ENCODE peak calls at places on chromosomes 12 and 14, in eight cellular contexts. One of them, this sample, is unnamed.

GRCh38 chr12:130872179-130873096 is 572 bp downstream of the RAN start:
- DNase-seq in transverse colon: peak
- DNase-seq in GM12865: peak
- DNase-seq in upper lobe of right lung: peak
- DNase-seq in BE2C: peak
- DNase-seq in PC-3: peak
- DNase-seq in lung: peak
- DNase-seq in AG10803: peak
- DNase-seq in this sample: peak

GRCh38 chr14:104803916-104804371 is 3.0 kb downstream of the ZBTB42 start:
- DNase-seq in AG10803: no peak
- DNase-seq in BE2C: peak
- DNase-seq in upper lobe of right lung: no peak
- DNase-seq in transverse colon: no peak
- DNase-seq in GM12865: no peak
- DNase-seq in lung: no peak
- DNase-seq in PC-3: peak
- DNase-seq in this sample: no peak

GRCh38 chr12:102326987-102327386 is 129.4 kb upstream of the PMCH start:
- DNase-seq in PC-3: no peak
- DNase-seq in lung: no peak
- DNase-seq in BE2C: no peak
- DNase-seq in upper lobe of right lung: no peak
- DNase-seq in transverse colon: no peak
- DNase-seq in AG10803: no peak
- DNase-seq in GM12865: no peak
- DNase-seq in this sample: no peak

GRCh38 chr14:96176811-96177211 is 27.8 kb upstream of the BDKRB2 start:
- DNase-seq in upper lobe of right lung: no peak
- DNase-seq in BE2C: no peak
- DNase-seq in PC-3: no peak
- DNase-seq in GM12865: no peak
- DNase-seq in transverse colon: no peak
- DNase-seq in AG10803: peak
- DNase-seq in lung: no peak
- DNase-seq in this sample: no peak

GRCh38 chr14:21072102-21072501 is 2.0 kb downstream of the ARHGEF40 start:
- DNase-seq in lung: no peak
- DNase-seq in AG10803: peak
- DNase-seq in GM12865: no peak
- DNase-seq in transverse colon: no peak
- DNase-seq in PC-3: no peak
- DNase-seq in BE2C: no peak
- DNase-seq in upper lobe of right lung: no peak
- DNase-seq in this sample: peak

GRCh38 chr12:20507061-20507460 is 138.7 kb downstream of the PDE3A start:
- DNase-seq in transverse colon: no peak
- DNase-seq in upper lobe of right lung: no peak
- DNase-seq in PC-3: no peak
- DNase-seq in GM12865: no peak
- DNase-seq in lung: no peak
- DNase-seq in BE2C: no peak
- DNase-seq in AG10803: no peak
- DNase-seq in this sample: no peak

GRCh38 chr14:24381363-24382102 is 13.5 kb downstream of the NFATC4 start:
- DNase-seq in lung: no peak
- DNase-seq in BE2C: no peak
- DNase-seq in PC-3: no peak
- DNase-seq in upper lobe of right lung: no peak
- DNase-seq in transverse colon: no peak
- DNase-seq in GM12865: no peak
- DNase-seq in AG10803: no peak
- DNase-seq in this sample: no peak

GRCh38 chr12:50986961-50987737 is 34.8 kb downstream of the HIGD1C start:
- DNase-seq in GM12865: peak
- DNase-seq in transverse colon: peak
- DNase-seq in AG10803: peak
- DNase-seq in BE2C: peak
- DNase-seq in lung: no peak
- DNase-seq in PC-3: peak
- DNase-seq in upper lobe of right lung: no peak
- DNase-seq in this sample: peak

GRCh38 chr14:75198291-75198933 is 22.0 kb upstream of the TMED10 start:
- DNase-seq in lung: no peak
- DNase-seq in AG10803: peak
- DNase-seq in PC-3: no peak
- DNase-seq in BE2C: peak
- DNase-seq in transverse colon: peak
- DNase-seq in GM12865: no peak
- DNase-seq in upper lobe of right lung: no peak
- DNase-seq in this sample: no peak

GRCh38 chr12:50948798-50949197 is 3.5 kb upstream of the HIGD1C start:
- DNase-seq in GM12865: no peak
- DNase-seq in AG10803: no peak
- DNase-seq in BE2C: no peak
- DNase-seq in lung: no peak
- DNase-seq in transverse colon: no peak
- DNase-seq in upper lobe of right lung: no peak
- DNase-seq in PC-3: no peak
- DNase-seq in this sample: no peak

GRCh38 chr14:105537580-105538474 is 11.4 kb downstream of the TMEM121 start:
- DNase-seq in BE2C: peak
- DNase-seq in GM12865: peak
- DNase-seq in transverse colon: peak
- DNase-seq in upper lobe of right lung: peak
- DNase-seq in AG10803: no peak
- DNase-seq in PC-3: peak
- DNase-seq in lung: peak
- DNase-seq in this sample: peak

DNA sequence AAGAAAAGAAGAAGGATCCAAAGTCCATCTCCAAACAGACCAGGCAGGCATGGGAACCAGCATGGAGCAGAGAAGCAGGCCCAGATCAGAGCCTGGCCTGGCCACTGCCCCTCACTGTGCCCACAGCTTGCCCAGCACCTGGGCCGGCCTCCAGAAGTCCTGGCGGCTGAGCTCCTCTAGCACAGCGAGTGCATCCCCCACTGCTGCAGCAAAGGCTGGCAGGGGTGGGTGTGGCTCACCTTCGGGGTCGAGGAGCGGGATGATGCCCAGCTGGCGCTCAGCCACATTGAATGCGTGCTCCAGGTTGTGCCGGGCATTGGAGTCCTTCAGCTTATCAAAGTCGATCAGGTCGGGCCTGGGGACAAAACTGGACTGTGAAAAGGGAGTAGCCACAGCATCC is 78.7 kb downstream of the SPTB start:
- DNase-seq in PC-3: no peak
- DNase-seq in AG10803: no peak
- DNase-seq in upper lobe of right lung: no peak
- DNase-seq in lung: no peak
- DNase-seq in GM12865: no peak
- DNase-seq in transverse colon: no peak
- DNase-seq in BE2C: no peak
- DNase-seq in this sample: no peak
- TF ChIP-seq CTCF in PC-3: no peak
- TF ChIP-seq CTCF in AG10803: no peak
- TF ChIP-seq CTCF in upper lobe of right lung: no peak
- TF ChIP-seq CTCF in lung: no peak
- TF ChIP-seq CTCF in GM12865: no peak
- TF ChIP-seq CTCF in transverse colon: no peak
- TF ChIP-seq CTCF in BE2C: no peak
- TF ChIP-seq CTCF in this sample: no peak

GRCh38 chr14:74018029-74018703 is 922 bp downstream of the ENTPD5 start:
- DNase-seq in AG10803: peak
- DNase-seq in upper lobe of right lung: no peak
- DNase-seq in transverse colon: no peak
- DNase-seq in PC-3: peak
- DNase-seq in lung: no peak
- DNase-seq in GM12865: no peak
- DNase-seq in BE2C: no peak
- DNase-seq in this sample: peak
- TF ChIP-seq CTCF in AG10803: no peak
- TF ChIP-seq CTCF in upper lobe of right lung: no peak
- TF ChIP-seq CTCF in transverse colon: no peak
- TF ChIP-seq CTCF in PC-3: no peak
- TF ChIP-seq CTCF in lung: no peak
- TF ChIP-seq CTCF in GM12865: no peak
- TF ChIP-seq CTCF in BE2C: no peak
- TF ChIP-seq CTCF in this sample: no peak

DNA sequence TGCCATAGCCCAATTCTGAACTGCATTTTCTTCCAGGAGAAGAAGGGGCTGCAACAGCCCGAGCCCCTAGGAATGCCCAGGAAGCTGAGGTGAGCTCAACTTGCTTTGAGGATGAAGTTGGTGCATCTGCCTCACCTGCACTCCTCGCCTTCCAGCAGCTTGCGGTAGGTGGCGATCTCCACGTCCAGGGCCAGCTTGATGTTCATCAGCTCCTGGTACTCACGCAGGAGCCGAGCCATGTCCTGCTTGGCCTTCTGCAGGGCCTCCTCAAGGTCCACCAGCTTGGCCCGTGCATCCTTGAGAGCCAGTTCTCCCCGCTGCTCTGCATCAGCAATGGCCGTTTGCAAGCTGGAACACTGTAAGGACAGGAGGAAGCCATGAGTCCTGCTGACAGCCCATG is 6.0 kb downstream of the KRT75 start:
- DNase-seq in AG10803: no peak
- DNase-seq in lung: no peak
- DNase-seq in BE2C: no peak
- DNase-seq in GM12865: no peak
- DNase-seq in PC-3: no peak
- DNase-seq in upper lobe of right lung: no peak
- DNase-seq in transverse colon: no peak
- DNase-seq in this sample: no peak
- TF ChIP-seq CTCF in AG10803: no peak
- TF ChIP-seq CTCF in lung: no peak
- TF ChIP-seq CTCF in BE2C: peak
- TF ChIP-seq CTCF in GM12865: no peak
- TF ChIP-seq CTCF in PC-3: no peak
- TF ChIP-seq CTCF in upper lobe of right lung: no peak
- TF ChIP-seq CTCF in transverse colon: no peak
- TF ChIP-seq CTCF in this sample: no peak

GRCh38 chr12:103586132-103586531 is 941 bp upstream of the STAB2 start:
- DNase-seq in upper lobe of right lung: no peak
- DNase-seq in lung: no peak
- DNase-seq in PC-3: peak
- DNase-seq in transverse colon: no peak
- DNase-seq in GM12865: no peak
- DNase-seq in BE2C: no peak
- DNase-seq in AG10803: no peak
- DNase-seq in this sample: no peak
- TF ChIP-seq CTCF in upper lobe of right lung: no peak
- TF ChIP-seq CTCF in lung: no peak
- TF ChIP-seq CTCF in PC-3: peak
- TF ChIP-seq CTCF in transverse colon: no peak
- TF ChIP-seq CTCF in GM12865: peak
- TF ChIP-seq CTCF in BE2C: no peak
- TF ChIP-seq CTCF in AG10803: peak
- TF ChIP-seq CTCF in this sample: no peak